ENCODE peak calls at places on chromosome 2, in four cellular contexts. U is Kasumi-1; S is tibial artery; K is activated CD4-positive, alpha-beta T cell treated with anti-CD3 and anti-CD28 coated beads for 36 hours. W is an unnamed sample.

GRCh38 chr2:121505005-121505404 is 25.7 kb upstream of the RNU4ATAC start:
- DNase-seq in U (no peak), S (no peak), K (no peak), W (no peak)

GRCh38 chr2:63819765-63820717 is 21.7 kb upstream of the UGP2 start:
- DNase-seq in K (no peak), S (peak), U (no peak), W (no peak)

GRCh38 chr2:226002438-226002837 is 602.9 kb downstream of the NYAP2 start:
- DNase-seq in U (no peak), K (no peak), S (no peak), W (no peak)

GRCh38 chr2:219368690-219369108 is 19.0 kb downstream of the DNPEP start:
- DNase-seq in S (no peak), K (no peak), U (no peak), W (no peak)

GRCh38 chr2:190792956-190793888 is 87.4 kb upstream of the GLS start:
- DNase-seq in U (no peak), S (no peak), K (peak), W (no peak)

GRCh38 chr2:218272531-218273212 is 2.4 kb downstream of the PNKD start:
- DNase-seq in U (peak), S (peak), K (peak), W (peak)

GRCh38 chr2:58893645-58894336 is 652.7 kb upstream of the FANCL start:
- DNase-seq in S (no peak), U (no peak), K (no peak), W (no peak)

GRCh38 chr2:39468574-39469331 is 31.7 kb upstream of the MAP4K3 start:
- DNase-seq in U (no peak), S (no peak), K (no peak), W (no peak)

GRCh38 chr2:124810132-124810531 is 785.0 kb downstream of the CNTNAP5 start:
- DNase-seq in K (no peak), U (peak), S (no peak), W (peak)

GRCh38 chr2:159516241-159516758 is 100.0 kb downstream of the BAZ2B start:
- DNase-seq in K (peak), U (peak), S (no peak), W (peak)

GRCh38 chr2:123953848-123954247 is 71.2 kb upstream of the CNTNAP5 start:
- DNase-seq in U (peak), S (no peak), K (no peak), W (no peak)

GRCh38 chr2:109549016-109549595 is 64.7 kb downstream of the SEPTIN10 start:
- DNase-seq in U (no peak), K (no peak), S (no peak), W (no peak)

GRCh38 chr2:98867539-98868309 is 68.3 kb downstream of the CRACDL start:
- DNase-seq in S (no peak), U (no peak), K (no peak), W (no peak)